ENCODE peak calls at places on chromosomes 11 and 22, in seven cellular contexts. N is brain microvascular endothelial cell, F is AG10803, W is H1, A is astrocyte of the spinal cord, I is transverse colon, M is cardiac muscle cell. B is an unnamed sample.

GRCh38 chr22:23763579-23764331 is 965 bp downstream of the C22orf15 start:
- DNase-seq in N (no peak), F (no peak), W (peak), A (no peak), I (no peak), M (peak), B (no peak)

GRCh38 chr11:126229782-126230540 is 18.4 kb downstream of the FAM118B start:
- DNase-seq in N (no peak), F (peak), W (no peak), A (peak), I (no peak), M (no peak), B (peak)

GRCh38 chr11:35272391-35272821 is 133.4 kb downstream of the CD44 start:
- DNase-seq in N (no peak), F (no peak), W (no peak), A (no peak), I (peak), M (no peak), B (no peak)

GRCh38 chr11:134574947-134575346 is 162.9 kb upstream of the B3GAT1 start:
- DNase-seq in N (no peak), F (no peak), W (no peak), A (no peak), I (no peak), M (no peak), B (no peak)

GRCh38 chr11:72568861-72569260 is 105.4 kb downstream of the PDE2A start:
- DNase-seq in N (peak), F (no peak), W (no peak), A (no peak), I (no peak), M (no peak), B (peak)

GRCh38 chr11:12074529-12075195 is 35.7 kb upstream of the MICAL2 start:
- DNase-seq in N (no peak), F (peak), W (no peak), A (no peak), I (no peak), M (no peak), B (peak)

GRCh38 chr11:44235765-44236201 is 74.2 kb downstream of the ALX4 start:
- DNase-seq in N (no peak), F (peak), W (no peak), A (no peak), I (no peak), M (no peak), B (peak)

GRCh38 chr11:114386545-114386944 is 13.8 kb downstream of the C11orf71 start:
- DNase-seq in N (no peak), F (peak), W (no peak), A (no peak), I (no peak), M (no peak), B (no peak)

GRCh38 chr11:65298655-65299179 is 15.9 kb upstream of the CDC42EP2 start:
- DNase-seq in N (peak), F (peak), W (no peak), A (peak), I (peak), M (peak), B (peak)

GRCh38 chr11:72228844-72229231 is 4.3 kb downstream of the INPPL1 start:
- DNase-seq in N (no peak), F (no peak), W (no peak), A (no peak), I (no peak), M (no peak), B (no peak)

GRCh38 chr11:2265396-2265795 is 5.0 kb downstream of the ASCL2 start:
- DNase-seq in N (no peak), F (no peak), W (no peak), A (no peak), I (no peak), M (no peak), B (no peak)

GRCh38 chr11:102812188-102812587 is 14.2 kb upstream of the MMP1 start:
- DNase-seq in N (no peak), F (no peak), W (no peak), A (no peak), I (no peak), M (no peak), B (no peak)

DNA sequence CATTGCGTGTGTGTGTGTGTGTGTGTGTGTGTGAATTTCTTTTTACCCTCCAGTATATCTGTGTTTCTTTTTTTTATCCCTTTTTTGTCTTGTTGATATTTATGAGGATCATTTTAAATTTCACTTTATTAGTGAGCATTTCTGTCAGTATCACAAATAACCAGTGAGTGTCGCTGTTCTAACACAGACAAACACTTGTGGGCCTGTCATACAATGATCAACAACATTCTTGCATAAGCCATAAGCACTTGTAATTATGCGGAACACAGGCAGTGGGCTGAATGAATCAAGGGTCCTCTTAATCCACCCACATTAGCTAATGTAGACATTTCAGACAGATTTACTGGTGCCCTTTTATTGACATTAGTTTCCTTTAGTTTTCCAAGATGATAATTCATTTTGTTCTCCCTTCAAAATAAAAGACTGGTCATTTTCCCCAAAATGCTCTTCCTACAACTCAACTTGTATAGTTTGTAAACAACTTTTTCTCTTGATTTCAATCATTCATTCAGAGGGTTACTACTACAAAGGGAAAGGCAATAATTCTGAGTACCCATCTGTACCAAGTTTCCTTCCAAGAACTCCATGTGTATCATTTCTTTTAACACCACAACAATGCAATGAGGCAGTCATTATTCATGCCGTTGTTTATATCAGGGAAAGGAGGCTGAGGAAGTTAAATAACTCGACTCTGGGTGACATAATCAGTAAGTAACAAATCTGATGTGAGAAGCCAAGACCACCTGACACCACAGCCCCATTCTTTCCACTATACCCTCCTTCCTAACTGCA is 34.6 kb upstream of the ANO3 start:
- DNase-seq in N (peak), F (peak), W (no peak), A (peak), I (no peak), M (peak), B (peak)
- TF ChIP-seq CTCF in N (peak), F (peak), W (no peak), A (peak), I (peak), M (peak), B (peak)

DNA sequence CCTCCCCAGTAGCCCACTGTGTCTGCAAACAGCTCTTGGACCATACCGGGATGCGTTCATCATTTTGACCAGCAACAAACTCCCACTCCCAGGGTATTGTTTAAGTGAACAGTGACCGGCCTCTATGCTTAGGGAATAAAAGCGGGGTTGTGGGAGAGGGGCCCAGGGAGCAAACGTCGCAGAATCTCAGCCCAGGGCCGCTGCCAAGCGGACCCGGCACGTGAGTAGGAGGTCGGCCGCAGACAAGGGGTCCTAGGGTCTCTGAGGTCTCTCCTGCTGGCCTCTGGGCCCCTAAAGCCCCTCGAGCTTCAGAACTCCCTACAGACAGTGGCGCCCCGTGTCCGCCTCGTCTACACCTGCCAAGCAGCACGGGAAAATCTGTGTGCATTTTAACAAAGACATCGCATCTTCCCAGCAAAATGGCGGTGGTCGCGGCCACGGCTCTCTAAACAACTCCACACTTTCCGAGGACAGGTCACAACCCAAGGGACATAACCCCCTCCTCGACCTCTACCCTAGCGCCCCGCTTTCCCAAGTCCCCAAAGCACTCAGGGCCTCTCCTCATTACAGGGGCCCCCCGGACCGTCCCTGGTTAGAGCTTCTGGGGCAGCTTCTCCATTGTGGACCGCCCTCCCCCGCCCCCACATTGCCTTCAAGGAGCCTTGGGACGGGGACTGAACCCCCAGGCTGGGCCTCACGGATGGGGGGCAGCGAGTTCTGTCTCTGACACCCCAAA is 3.9 kb upstream of the GCAT start:
- DNase-seq in N (no peak), F (no peak), W (peak), A (no peak), I (no peak), M (no peak), B (no peak)
- H3K4me3 ChIP-seq in N (peak), F (no peak), W (peak), A (no peak), I (no peak), M (no peak), B (no peak)

GRCh38 chr22:33829549-33830280 is 90.6 kb downstream of the LARGE1 start:
- DNase-seq in N (no peak), F (no peak), W (no peak), A (no peak), I (no peak), M (no peak), B (no peak)
- TF ChIP-seq CTCF in N (no peak), F (no peak), W (no peak), A (no peak), I (no peak), M (no peak), B (no peak)

DNA sequence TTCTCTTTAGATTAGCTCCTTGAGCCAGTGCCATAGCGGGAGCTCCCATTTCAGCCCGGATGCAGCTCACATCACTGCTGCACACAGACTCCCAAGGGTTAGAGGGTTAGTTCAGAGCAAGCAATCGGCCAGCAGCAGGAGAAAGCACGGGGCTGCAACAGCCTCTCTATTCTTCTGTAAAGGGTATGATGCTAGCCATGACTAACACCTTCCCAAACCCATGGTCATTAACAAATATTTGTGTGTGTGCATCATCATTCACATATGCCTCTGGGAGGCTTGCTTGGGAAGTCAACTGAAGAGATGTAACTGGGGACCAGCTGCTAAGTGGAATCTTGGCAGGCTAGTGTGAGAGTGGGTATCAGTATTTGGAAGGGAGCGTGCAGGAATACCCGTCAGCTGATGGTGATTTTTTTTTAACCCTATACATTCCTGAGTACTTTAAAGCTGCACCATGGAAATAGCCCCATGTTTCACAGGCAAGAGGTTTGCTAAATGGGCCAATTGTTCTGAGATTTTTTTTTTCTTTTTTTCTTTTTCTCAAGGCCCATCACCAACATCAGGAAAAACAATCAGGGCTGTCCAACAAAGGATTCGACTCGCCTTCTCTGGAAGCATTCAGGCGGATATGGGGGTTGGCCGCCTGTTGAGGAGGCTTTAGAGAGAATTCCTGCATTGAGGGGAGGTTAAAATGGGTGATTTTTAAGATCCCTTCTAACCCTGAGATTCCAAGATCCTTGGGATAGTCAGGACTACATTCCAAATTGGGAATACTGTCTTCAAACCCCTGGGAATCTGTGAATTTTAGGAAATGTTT is 33.2 kb upstream of the CCDC89 start:
- DNase-seq in N (peak), F (peak), W (peak), A (peak), I (no peak), M (no peak), B (peak)
- H3K4me3 ChIP-seq in N (peak), F (peak), W (no peak), A (peak), I (no peak), M (no peak), B (peak)